ENCODE peak calls at places on chromosomes 5 and 9, in four cellular contexts. I is cardiac muscle cell, H is A549, F is amniotic epithelial cell. L is an unnamed sample.

GRCh38 chr5:107916731-107917725 is 246.3 kb upstream of the EFNA5 start:
- DNase-seq in I (no peak), H (no peak), F (no peak), L (no peak)

GRCh38 chr9:113531919-113532808 is 68.6 kb downstream of the RGS3 start:
- DNase-seq in I (no peak), H (no peak), F (no peak), L (no peak)

GRCh38 chr5:58724992-58725391 is 142.1 kb downstream of the RAB3C start:
- DNase-seq in I (no peak), H (no peak), F (no peak), L (no peak)

GRCh38 chr9:131627326-131627845 is 82.1 kb downstream of the PRRT1B start:
- DNase-seq in I (peak; percentile 72), H (no peak), F (peak; percentile 80), L (no peak)

GRCh38 chr9:111615928-111616327 is 15.2 kb upstream of the DNAJC25 start:
- DNase-seq in I (no peak), H (no peak), F (no peak), L (no peak)

GRCh38 chr9:130453487-130453886 is 8.7 kb downstream of the ASS1 start:
- DNase-seq in I (peak; percentile 72), H (no peak), F (peak; percentile 64), L (peak; percentile 45)

GRCh38 chr9:135815433-135816178 is 91.7 kb downstream of the CAMSAP1 start:
- DNase-seq in I (no peak), H (no peak), F (no peak), L (no peak)

GRCh38 chr9:85610074-85610855 is 131.5 kb downstream of the AGTPBP1 start:
- DNase-seq in I (peak; percentile 89), H (peak; percentile 73), F (peak; percentile 81), L (peak; percentile 77)

GRCh38 chr9:124771867-124772621 is 933 bp upstream of the NR6A1 start:
- DNase-seq in I (peak; percentile 81), H (peak; percentile 80), F (peak; percentile 70), L (peak; percentile 80)

GRCh38 chr9:96378187-96378586 is 5.3 kb downstream of the SLC35D2 start:
- DNase-seq in I (no peak), H (no peak), F (no peak), L (no peak)

GRCh38 chr5:68343421-68343826 is 127.9 kb downstream of the PIK3R1 start:
- DNase-seq in I (peak; percentile 88), H (peak; percentile 38), F (peak; percentile 95), L (peak; percentile 77)

GRCh38 chr5:108258001-108258400 is 123.9 kb downstream of the FBXL17 start:
- DNase-seq in I (peak; percentile 8), H (no peak), F (peak; percentile 58), L (no peak)

GRCh38 chr5:17185776-17186175 is 31.7 kb upstream of the BASP1 start:
- DNase-seq in I (peak; percentile 96), H (no peak), F (peak; percentile 95), L (peak; percentile 97)

GRCh38 chr5:171714851-171715250 is 70.8 kb upstream of the SMIM23 start:
- DNase-seq in I (no peak), H (no peak), F (no peak), L (no peak)

GRCh38 chr5:75952963-75953362 is 130.2 kb upstream of the SV2C start:
- DNase-seq in I (no peak), H (no peak), F (no peak), L (no peak)

GRCh38 chr5:89283758-89284493 is 400.9 kb upstream of the MEF2C start:
- DNase-seq in I (no peak), H (no peak), F (no peak), L (no peak)

GRCh38 chr9:14219865-14220655 is 93.9 kb downstream of the NFIB start:
- DNase-seq in I (peak; percentile 78), H (no peak), F (no peak), L (no peak)

GRCh38 chr9:8486095-8486494 is 686.5 kb upstream of the DMAC1 start:
- DNase-seq in I (peak; percentile 58), H (peak; percentile 13), F (peak; percentile 1), L (peak; percentile 37)

L was measured in fibroblast of villous mesenchyme.